ENCODE peak calls at places on chromosome 1, in eight cellular contexts. N, F, M, U, K, P, C and Y are unnamed samples.
A peak's percentile ranks its signal among the peaks of the same experiment; 100 is the strongest.

GRCh38 chr1:1116701-1117468 is 996 bp upstream of the C1orf159 start:
- DNase-seq in N (peak; percentile 61), F (no peak), M (no peak), U (no peak), K (no peak), P (peak; percentile 37), C (peak; percentile 45), Y (no peak)

GRCh38 chr1:186829679-186830587 is 1.2 kb downstream of the PLA2G4A start:
- DNase-seq in N (no peak), F (no peak), M (no peak), U (no peak), K (no peak), P (no peak), C (peak; percentile 3), Y (no peak)

GRCh38 chr1:28026329-28026728 is 62.1 kb downstream of the EYA3 start:
- DNase-seq in N (no peak), F (no peak), M (no peak), U (no peak), K (no peak), P (no peak), C (no peak), Y (no peak)

GRCh38 chr1:113966013-113966412 is 13.3 kb upstream of the OLFML3 start:
- DNase-seq in N (no peak), F (no peak), M (no peak), U (no peak), K (peak; percentile 25), P (no peak), C (no peak), Y (no peak)

GRCh38 chr1:41021526-41022308 is at the start of gene SLFNL1:
- DNase-seq in N (no peak), F (peak; percentile 57), M (no peak), U (peak; percentile 37), K (no peak), P (peak; percentile 44), C (no peak), Y (no peak)

GRCh38 chr1:223702735-223703667 is 9.3 kb upstream of the CAPN2 start:
- DNase-seq in N (no peak), F (no peak), M (no peak), U (peak; percentile 80), K (no peak), P (no peak), C (no peak), Y (no peak)

GRCh38 chr1:226960944-226961765 is 21.1 kb downstream of the COQ8A start:
- DNase-seq in N (no peak), F (no peak), M (no peak), U (no peak), K (no peak), P (no peak), C (no peak), Y (no peak)

GRCh38 chr1:177984761-177985160 is 14.9 kb upstream of the SEC16B start:
- DNase-seq in N (no peak), F (no peak), M (no peak), U (no peak), K (no peak), P (no peak), C (no peak), Y (no peak)

GRCh38 chr1:218299416-218299815 is 14.3 kb downstream of the RRP15 start:
- DNase-seq in N (no peak), F (no peak), M (no peak), U (peak; percentile 77), K (no peak), P (peak; percentile 36), C (peak; percentile 61), Y (no peak)

GRCh38 chr1:200409203-200409760 is 554 bp downstream of the ZNF281 start:
- DNase-seq in N (peak; percentile 66), F (peak; percentile 37), M (peak; percentile 16), U (peak; percentile 33), K (peak; percentile 37), P (peak; percentile 61), C (peak; percentile 59), Y (no peak)

GRCh38 chr1:9910425-9911178 is 533 bp upstream of the CTNNBIP1 start:
- DNase-seq in N (peak; percentile 100), F (peak; percentile 100), M (peak; percentile 95), U (peak; percentile 98), K (peak; percentile 100), P (peak; percentile 99), C (peak; percentile 99), Y (peak; percentile 99)
- TF ChIP-seq POLR2A in N (peak; percentile 76), F (no peak), M (no peak), U (peak; percentile 7), K (peak; percentile 96), P (peak; percentile 88), C (peak; percentile 80), Y (peak; percentile 88)

GRCh38 chr1:17542696-17543095 is 3.2 kb downstream of the ARHGEF10L start:
- DNase-seq in N (no peak), F (no peak), M (no peak), U (no peak), K (no peak), P (no peak), C (no peak), Y (no peak)

GRCh38 chr1:17538428-17539130 is 919 bp upstream of the ARHGEF10L start:
- DNase-seq in N (no peak), F (no peak), M (no peak), U (peak; percentile 44), K (no peak), P (no peak), C (no peak), Y (no peak)

GRCh38 chr1:17539526-17540254 is at the start of gene ARHGEF10L:
- DNase-seq in N (no peak), F (peak; percentile 34), M (no peak), U (no peak), K (no peak), P (no peak), C (no peak), Y (no peak)

GRCh38 chr1:17539202-17539525 is 334 bp upstream of the ARHGEF10L start:
- DNase-seq in N (no peak), F (no peak), M (no peak), U (no peak), K (no peak), P (no peak), C (no peak), Y (no peak)

DNA sequence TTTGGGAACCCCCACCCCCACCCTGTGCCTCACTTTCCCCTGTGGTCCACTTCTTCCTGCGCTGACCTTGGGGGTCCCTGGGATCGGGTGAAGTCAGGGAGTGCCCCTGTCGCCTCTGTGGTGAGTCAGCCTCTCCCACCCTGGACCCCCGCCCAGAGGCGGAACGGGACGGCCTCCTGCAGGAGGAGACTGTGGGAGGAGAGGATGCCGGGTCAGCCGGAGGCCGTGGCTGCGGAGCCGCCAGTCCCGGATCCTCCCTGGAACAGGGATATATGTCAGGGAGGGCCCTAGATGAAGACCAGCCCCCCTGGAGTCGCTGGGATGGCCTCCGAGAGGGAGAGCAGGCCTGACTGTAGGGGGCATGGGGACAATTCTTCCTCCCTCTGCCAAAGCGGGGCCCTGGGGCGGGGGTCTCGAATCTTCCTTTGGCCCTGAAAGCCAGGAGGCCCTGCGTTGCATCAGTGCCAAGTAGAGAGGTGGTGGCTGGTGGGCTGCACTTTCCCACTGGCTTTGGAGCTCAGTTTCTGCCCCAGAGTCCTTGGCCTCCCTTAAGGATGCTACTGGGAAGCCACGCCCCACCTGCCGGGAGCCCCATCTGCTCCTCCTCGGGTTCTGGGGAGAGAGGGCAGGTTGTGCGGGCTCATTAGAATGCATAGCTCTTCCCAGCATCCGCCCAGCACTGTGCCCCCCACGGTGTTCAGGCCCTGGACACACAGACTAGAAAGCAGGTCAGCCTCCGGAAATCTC is 930 bp downstream of the ARHGEF10L start:
- DNase-seq in N (peak; percentile 62), F (peak; percentile 74), M (no peak), U (no peak), K (peak; percentile 40), P (no peak), C (no peak), Y (no peak)
- TF ChIP-seq POLR2A in N (no peak), F (no peak), M (no peak), U (no peak), K (no peak), P (no peak), C (no peak), Y (no peak)

GRCh38 chr1:206588492-206588891 is 23.8 kb downstream of the EIF2D start:
- DNase-seq in N (no peak), F (no peak), M (no peak), U (no peak), K (no peak), P (no peak), C (no peak), Y (no peak)

GRCh38 chr1:206589206-206589605 is 23.1 kb downstream of the EIF2D start:
- DNase-seq in N (no peak), F (peak; percentile 34), M (no peak), U (peak; percentile 97), K (peak; percentile 38), P (no peak), C (no peak), Y (no peak)

GRCh38 chr1:206591236-206591635 is 21.0 kb downstream of the EIF2D start:
- DNase-seq in N (no peak), F (no peak), M (no peak), U (no peak), K (no peak), P (no peak), C (no peak), Y (no peak)

GRCh38 chr1:206591696-206592095 is 20.6 kb downstream of the EIF2D start:
- DNase-seq in N (no peak), F (no peak), M (no peak), U (no peak), K (no peak), P (no peak), C (no peak), Y (no peak)

DNA sequence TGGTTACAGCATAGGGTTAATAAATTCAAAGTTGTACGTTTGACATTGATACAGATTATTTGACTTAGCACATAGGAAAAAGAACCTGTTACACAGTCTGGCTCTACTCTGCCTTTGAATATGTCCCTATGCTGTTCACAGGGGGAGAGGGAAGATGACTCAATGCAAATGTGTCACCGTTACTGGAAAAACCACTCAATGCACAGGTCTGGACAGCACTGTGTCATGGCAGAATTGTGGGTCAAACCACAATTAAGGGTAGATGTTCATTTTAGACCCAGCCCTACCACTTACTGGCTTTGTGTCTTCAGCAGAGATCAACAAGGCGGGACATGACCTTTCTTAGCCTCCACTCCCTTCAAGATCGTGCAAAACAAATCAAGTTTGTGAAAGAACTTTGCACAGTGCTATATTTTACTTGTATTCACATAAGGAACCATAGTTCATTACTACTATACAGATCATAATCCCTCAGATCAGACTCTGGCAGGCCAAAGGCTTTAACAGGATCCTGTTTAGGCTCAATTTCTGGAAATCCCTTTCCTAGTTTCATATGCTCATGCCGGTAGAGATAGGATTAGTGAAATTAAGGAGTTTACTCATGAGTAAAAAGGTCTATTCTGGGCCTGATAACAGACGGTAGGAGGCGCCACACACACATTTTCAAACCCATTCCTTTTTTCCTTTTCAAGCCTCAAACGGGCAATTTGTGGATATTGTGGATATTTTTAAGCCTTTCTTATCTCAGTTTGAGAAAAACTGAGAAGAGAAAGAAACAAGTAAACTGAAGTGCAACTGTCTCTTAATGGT is 22.0 kb downstream of the EIF2D start:
- DNase-seq in N (no peak), F (no peak), M (no peak), U (peak; percentile 80), K (no peak), P (peak; percentile 51), C (peak; percentile 27), Y (no peak)
- TF ChIP-seq POLR2A in N (no peak), F (no peak), M (peak; percentile 48), U (no peak), K (no peak), P (no peak), C (no peak), Y (no peak)

DNA sequence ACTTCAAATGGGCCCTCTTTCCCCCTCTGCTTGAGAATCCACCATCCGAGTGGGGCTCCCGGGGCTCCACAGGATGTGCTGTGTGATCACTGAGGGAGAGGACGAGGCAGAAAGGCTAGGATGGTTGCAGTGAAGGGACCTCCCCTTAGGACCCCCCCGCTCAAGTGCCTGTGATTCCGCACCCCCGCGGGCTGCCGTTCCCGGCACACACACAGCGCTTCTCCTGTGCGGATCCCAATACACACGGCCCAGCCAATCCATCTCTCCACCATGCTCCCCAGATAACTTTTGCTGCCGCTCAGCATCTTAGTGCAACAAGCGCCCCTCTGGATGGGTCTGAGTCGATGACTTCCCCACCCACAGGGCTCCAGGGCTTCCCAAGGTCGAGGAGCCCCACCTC is 83.9 kb downstream of the CASZ1 start:
- DNase-seq in N (no peak), F (no peak), M (no peak), U (no peak), K (no peak), P (no peak), C (no peak), Y (no peak)
- TF ChIP-seq POLR2A in N (no peak), F (no peak), M (no peak), U (no peak), K (no peak), P (no peak), C (no peak), Y (no peak)